ENCODE peak calls at places on chromosome 16, in ten cellular contexts. R is skeletal muscle cell, K is H7, A is A549, Y is HCT116, P is retinal pigment epithelial cell, L is thoracic aorta, M is cardiac muscle cell, O is transverse colon, S is dorsolateral prefrontal cortex. U is an unnamed sample.

GRCh38 chr16:89099905-89100304 is 6.3 kb downstream of the ACSF3 start:
- DNase-seq in R (no peak), K (no peak), A (no peak), Y (no peak), P (no peak), L (no peak), M (no peak), O (peak), S (no peak), U (no peak)

GRCh38 chr16:25005445-25006306 is 9.5 kb downstream of the ARHGAP17 start:
- DNase-seq in R (no peak), K (no peak), A (no peak), Y (no peak), P (no peak), L (no peak), M (no peak), O (no peak), S (no peak), U (peak)

GRCh38 chr16:76204249-76204648 is 73.0 kb upstream of the CNTNAP4 start:
- DNase-seq in R (no peak), K (no peak), A (no peak), Y (no peak), P (no peak), L (no peak), M (no peak), O (no peak), S (no peak), U (no peak)

GRCh38 chr16:75068632-75069031 is 47.9 kb downstream of the LDHD start:
- DNase-seq in R (no peak), K (no peak), A (no peak), Y (no peak), P (no peak), L (no peak), M (no peak), O (no peak), S (no peak), U (no peak)

GRCh38 chr16:57914244-57915173 is 56.4 kb downstream of the CNGB1 start:
- DNase-seq in R (no peak), K (no peak), A (no peak), Y (no peak), P (no peak), L (no peak), M (no peak), O (no peak), S (no peak), U (no peak)

GRCh38 chr16:80175011-80175410 is 365.8 kb upstream of the DYNLRB2 start:
- DNase-seq in R (no peak), K (no peak), A (no peak), Y (no peak), P (no peak), L (no peak), M (no peak), O (no peak), S (no peak), U (no peak)

GRCh38 chr16:89243664-89244063 is 26.2 kb downstream of the ZNF778 start:
- DNase-seq in R (no peak), K (no peak), A (no peak), Y (no peak), P (no peak), L (no peak), M (no peak), O (no peak), S (no peak), U (no peak)

GRCh38 chr16:26177438-26177837 is 485.7 kb downstream of the HS3ST4 start:
- DNase-seq in R (no peak), K (peak), A (no peak), Y (no peak), P (no peak), L (no peak), M (no peak), O (no peak), S (no peak), U (no peak)

GRCh38 chr16:31395647-31396046 is 2.5 kb downstream of the ITGAD start:
- DNase-seq in R (no peak), K (no peak), A (no peak), Y (no peak), P (no peak), L (no peak), M (no peak), O (peak), S (no peak), U (no peak)

GRCh38 chr16:53504665-53505064 is 1.7 kb upstream of the AKTIP start:
- DNase-seq in R (peak), K (no peak), A (no peak), Y (no peak), P (peak), L (no peak), M (no peak), O (no peak), S (no peak), U (peak)
- H3K4me3 ChIP-seq in R (no peak), K (no peak), A (no peak), Y (no peak), P (no peak), L (peak), M (no peak), O (no peak), S (peak), U (peak)

DNA sequence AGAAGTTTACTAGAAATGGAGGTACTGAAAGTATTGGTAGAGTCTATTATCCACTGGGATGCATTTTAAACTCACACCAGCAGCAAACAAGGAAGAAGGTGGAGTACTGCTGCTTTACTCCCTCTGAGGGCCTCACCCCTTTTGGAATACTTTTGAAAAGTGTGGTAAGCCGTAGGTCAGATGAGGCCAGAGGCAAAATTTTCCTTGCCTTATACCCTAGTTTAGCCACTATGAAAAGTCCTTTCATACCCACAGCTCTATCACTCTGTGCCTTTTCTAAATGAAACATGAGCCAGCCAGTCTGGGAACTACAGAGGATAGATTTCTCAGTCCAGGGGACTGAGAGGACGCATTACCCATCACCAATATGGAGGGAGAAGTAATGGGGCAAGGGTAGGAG is 14.0 kb downstream of the GDE1 start:
- DNase-seq in R (no peak), K (no peak), A (no peak), Y (no peak), P (no peak), L (no peak), M (no peak), O (no peak), S (no peak), U (no peak)
- H3K4me3 ChIP-seq in R (no peak), K (no peak), A (no peak), Y (no peak), P (no peak), L (no peak), M (no peak), O (no peak), S (no peak), U (no peak)

DNA sequence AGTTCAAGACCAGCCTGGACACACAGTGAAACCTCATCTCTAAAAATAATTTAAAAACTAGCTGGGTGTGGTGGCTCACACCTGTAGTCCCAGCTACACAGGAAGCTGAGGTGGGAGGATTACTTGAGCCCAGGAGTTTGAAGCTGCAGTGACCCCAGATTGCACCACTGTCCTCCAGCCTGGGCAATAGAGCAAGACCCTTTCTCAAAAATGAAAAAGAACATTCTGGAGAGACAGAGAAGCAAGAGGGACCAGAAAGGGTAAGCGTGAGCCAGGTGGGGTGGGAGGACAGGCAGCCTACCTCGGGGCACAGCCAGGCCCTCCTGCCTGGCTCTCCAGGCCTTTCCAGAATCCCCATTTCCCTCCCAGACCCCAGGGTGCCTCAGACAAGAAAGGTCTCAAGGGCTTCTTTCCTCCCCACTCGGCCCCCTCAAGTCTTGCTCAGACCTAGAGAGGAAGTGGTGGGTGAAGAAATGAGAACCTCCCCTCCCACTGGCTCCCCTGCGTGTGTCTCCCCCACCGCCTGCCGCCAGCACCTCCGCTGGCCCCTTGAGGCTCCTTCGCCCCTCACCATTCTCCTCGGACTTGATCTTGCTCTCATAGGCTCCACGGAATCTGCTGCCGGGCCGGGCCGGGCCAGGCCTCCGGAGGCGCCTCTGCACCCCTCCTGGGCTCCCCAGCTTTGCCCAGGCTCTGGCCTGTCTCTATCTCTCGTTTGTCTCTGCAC is 501 bp downstream of the C16orf54 start:
- DNase-seq in R (no peak), K (peak), A (no peak), Y (no peak), P (no peak), L (no peak), M (no peak), O (peak), S (no peak), U (no peak)
- H3K4me3 ChIP-seq in R (no peak), K (no peak), A (no peak), Y (no peak), P (no peak), L (peak), M (no peak), O (no peak), S (peak), U (peak)

DNA sequence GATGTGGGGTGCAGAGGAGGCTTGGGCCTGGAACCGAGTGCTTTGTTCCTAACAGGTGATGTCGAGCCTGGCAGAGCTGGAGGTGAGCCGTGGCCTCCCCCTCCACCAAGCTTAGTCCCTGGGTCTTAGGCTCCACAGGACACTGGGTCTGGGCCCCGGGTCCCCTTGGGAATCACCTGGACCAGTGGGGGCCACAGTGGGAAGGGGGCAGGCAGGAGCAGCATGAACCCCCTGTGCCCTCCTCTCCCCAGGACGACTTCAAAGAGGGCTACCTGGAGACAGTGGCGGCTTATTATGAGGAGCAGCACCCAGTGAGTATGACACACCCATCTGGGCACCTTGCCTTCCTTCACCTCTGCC is 2.5 kb downstream of the IL32 start:
- DNase-seq in R (no peak), K (no peak), A (no peak), Y (no peak), P (no peak), L (no peak), M (no peak), O (no peak), S (no peak), U (no peak)
- H3K4me3 ChIP-seq in R (no peak), K (no peak), A (no peak), Y (no peak), P (no peak), L (peak), M (no peak), O (no peak), S (no peak), U (no peak)

DNA sequence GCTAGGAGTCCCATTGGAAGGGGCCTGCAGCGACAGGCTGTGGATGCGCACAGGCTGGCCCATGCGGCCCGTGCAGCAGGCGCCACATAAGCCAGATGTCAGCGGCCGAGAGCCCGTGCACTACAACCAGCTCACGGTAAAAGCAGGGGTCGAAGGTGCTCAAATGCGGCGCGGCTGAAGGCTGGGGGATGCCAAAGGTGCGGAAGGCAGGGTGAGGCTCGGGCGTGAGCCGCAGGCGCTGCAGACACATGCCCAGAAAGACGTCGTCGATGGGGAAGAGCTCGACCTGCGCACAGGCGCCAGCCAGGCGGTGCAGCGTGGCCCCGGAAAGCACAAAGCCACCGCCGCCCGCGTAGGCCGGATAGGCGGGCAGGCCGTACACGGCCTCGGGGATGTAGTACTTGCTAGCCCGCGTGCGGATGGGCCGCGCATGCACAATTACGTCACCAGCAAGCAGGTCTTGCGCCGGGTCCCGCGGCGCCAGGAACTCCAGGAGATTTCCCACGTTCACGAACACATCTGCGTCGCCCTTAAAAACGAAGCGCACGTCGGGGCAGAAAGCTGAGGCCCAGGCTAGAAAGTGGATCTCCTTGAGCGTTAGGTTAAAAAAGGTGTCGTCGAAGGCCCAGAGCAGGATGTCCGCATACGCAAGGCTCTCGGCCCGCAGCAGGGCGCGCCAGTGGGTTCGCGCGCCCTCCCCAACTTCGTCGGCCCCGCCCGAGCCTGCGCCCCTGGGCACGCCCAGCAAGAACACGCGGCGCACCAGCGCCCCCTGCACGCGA is 1.3 kb downstream of the B3GNT9 start:
- DNase-seq in R (no peak), K (peak), A (no peak), Y (no peak), P (no peak), L (no peak), M (no peak), O (no peak), S (no peak), U (peak)
- H3K4me3 ChIP-seq in R (peak), K (peak), A (no peak), Y (no peak), P (no peak), L (peak), M (no peak), O (no peak), S (peak), U (peak)

DNA sequence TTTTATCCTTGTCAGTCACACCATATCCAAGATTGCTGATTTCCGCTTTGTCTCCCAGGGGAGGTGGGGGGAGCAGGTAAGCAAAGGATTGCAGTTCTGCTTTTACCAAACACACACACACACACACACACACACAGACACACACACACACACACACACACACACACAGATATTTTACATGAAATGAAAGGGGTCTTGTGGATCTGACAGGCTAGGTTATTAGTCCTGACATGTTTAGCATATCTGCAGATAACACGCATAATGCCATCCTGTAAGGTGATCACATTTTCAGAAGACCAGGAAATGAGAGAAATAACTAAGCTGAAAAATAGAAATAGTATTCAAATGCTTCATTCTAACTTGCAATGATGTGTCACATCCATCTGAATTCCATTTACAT is 1113.3 kb downstream of the CDH8 start:
- DNase-seq in R (no peak), K (no peak), A (no peak), Y (no peak), P (no peak), L (no peak), M (no peak), O (no peak), S (no peak), U (no peak)
- H3K4me3 ChIP-seq in R (no peak), K (no peak), A (no peak), Y (no peak), P (no peak), L (no peak), M (no peak), O (no peak), S (no peak), U (no peak)

DNA sequence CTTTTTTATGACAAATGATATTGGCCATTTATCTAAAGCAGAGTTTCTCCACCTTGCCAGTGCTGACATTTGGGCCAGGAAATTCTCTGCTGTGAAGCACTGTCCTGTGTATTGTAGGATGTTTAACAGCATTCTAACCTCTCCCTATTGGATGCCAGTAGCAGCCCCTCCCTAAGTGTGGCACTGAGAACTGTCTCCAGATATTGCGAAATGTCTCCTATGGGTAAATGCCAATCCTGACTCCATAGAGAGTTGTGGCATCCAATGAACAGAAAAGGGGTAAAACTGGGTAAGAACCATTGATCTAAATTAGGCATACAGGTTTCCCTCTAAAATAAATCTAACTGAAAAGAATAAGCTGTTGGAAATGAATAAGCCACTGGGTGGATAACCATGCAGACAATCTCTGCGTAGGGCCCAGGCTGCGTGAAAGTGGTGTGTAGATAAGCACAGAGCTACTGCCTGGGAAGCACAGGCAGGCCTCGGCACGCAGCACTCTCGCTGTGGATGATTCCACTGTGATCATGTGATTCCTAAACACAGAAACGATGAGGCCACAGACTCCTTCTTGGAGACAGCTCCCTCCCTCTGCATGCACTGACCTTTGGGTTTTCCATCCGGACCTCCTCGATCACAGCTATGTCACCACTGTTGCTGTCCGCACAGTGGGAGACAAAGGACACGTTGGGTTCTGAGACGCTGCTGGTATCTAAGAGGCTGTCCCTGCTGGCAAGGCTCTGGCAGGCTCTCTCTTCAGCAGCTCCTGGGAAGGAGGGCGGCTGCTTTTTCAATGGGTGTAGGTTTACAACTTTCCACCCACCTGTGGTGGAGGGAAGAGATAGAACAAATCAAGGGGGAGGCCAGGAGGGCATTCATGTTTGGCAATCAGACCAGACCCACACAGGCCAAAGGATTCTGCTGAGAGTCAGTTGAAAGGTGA is 44.1 kb downstream of the GTF3C1 start:
- DNase-seq in R (no peak), K (no peak), A (no peak), Y (no peak), P (no peak), L (no peak), M (no peak), O (no peak), S (no peak), U (no peak)
- H3K4me3 ChIP-seq in R (no peak), K (no peak), A (no peak), Y (no peak), P (no peak), L (no peak), M (no peak), O (no peak), S (no peak), U (no peak)

DNA sequence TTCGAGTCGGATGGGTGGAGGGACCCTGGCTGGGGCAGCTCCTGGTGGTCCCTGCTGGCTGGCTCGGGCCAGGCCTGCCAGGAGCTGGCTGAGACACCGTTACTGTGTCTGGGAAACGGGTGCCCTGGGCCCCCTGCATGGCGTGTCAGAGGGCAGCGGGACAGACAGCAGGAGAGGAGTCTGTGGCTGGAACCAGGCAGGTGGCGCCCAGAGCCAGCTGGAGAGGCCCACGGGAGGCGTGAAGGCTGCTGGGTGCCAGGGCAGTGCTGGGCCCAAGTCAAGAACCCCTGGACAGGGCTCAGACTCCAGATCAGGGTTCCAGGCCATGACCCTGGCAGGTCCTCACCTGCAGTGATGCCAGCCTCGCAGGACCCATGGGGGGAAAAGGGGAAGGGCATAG is 16.6 kb downstream of the SOX8 start:
- DNase-seq in R (no peak), K (no peak), A (no peak), Y (no peak), P (no peak), L (no peak), M (no peak), O (no peak), S (no peak), U (no peak)
- H3K4me3 ChIP-seq in R (no peak), K (no peak), A (no peak), Y (peak), P (no peak), L (no peak), M (no peak), O (no peak), S (no peak), U (no peak)

DNA sequence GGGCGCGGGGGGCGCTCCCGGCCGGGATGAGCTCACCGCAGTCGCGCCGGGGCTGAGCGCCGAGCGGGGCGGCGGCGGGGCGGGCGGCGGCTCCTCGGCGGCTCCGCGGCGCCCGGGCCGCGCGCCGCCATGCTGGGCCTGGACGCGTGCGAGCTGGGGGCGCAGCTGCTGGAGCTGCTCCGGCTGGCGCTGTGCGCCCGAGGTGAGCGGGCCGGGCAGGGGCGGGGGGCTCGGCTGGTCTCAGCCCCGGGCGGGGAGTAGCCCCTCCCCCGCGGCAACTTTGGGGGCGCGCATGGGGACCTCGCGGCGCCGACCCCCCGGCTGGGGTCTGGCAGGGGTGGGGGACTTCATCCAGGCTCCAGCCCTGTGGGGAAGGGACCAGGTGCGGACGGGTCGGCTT is at the start of gene ARHGDIG:
- DNase-seq in R (no peak), K (peak), A (no peak), Y (no peak), P (no peak), L (no peak), M (peak), O (no peak), S (no peak), U (no peak)
- H3K4me3 ChIP-seq in R (peak), K (peak), A (peak), Y (no peak), P (peak), L (peak), M (peak), O (no peak), S (peak), U (peak)